ENCODE peak calls at places on chromosomes 12 and 14, in ten cellular contexts. X is IMR-90, U is PC-3, N is GM23338, E is fibroblast of lung, V is H1, C is GM23248, K is mammary epithelial cell, P is MM.1S, J is neural progenitor cell. H is an unnamed sample.
A peak's percentile ranks its signal among the peaks of the same experiment; 100 is the strongest.

GRCh38 chr14:70254476-70254961 is 65.8 kb upstream of the SLC8A3 start:
- DNase-seq in C (peak; percentile 35), X (peak; percentile 1), E (peak; percentile 10), N (peak; percentile 59), V (peak; percentile 72), K (peak; percentile 63), U (peak; percentile 55), J (peak; percentile 70), P (peak; percentile 42), H (peak; percentile 28)

GRCh38 chr12:11797317-11797913 is 147.9 kb downstream of the ETV6 start:
- DNase-seq in K (no peak), C (peak; percentile 38), N (no peak), X (peak; percentile 97), E (peak; percentile 72), V (no peak), P (no peak), U (no peak), J (no peak), H (no peak)

GRCh38 chr12:97982684-97983083 is 520.1 kb downstream of the RMST start:
- DNase-seq in V (no peak), N (no peak), K (no peak), E (no peak), P (no peak), C (no peak), U (no peak), J (no peak), X (no peak), H (no peak)

GRCh38 chr12:46904406-46905240 is 78.8 kb upstream of the SLC38A4 start:
- DNase-seq in C (peak; percentile 56), N (no peak), X (peak; percentile 27), P (no peak), V (no peak), K (no peak), U (no peak), E (no peak), J (no peak), H (no peak)

GRCh38 chr12:77837876-77838291 is 7.2 kb downstream of the NAV3 start:
- DNase-seq in N (no peak), K (no peak), J (no peak), E (no peak), X (no peak), V (no peak), U (no peak), P (peak; percentile 52), C (no peak), H (no peak)

GRCh38 chr14:74140374-74140850 is 55.7 kb downstream of the LIN52 start:
- DNase-seq in V (no peak), X (no peak), K (no peak), E (peak; percentile 53), C (peak; percentile 2), P (no peak), J (peak; percentile 49), U (no peak), N (peak; percentile 29), H (no peak)

GRCh38 chr14:56808314-56809201 is 1.7 kb downstream of the OTX2 start:
- DNase-seq in P (no peak), N (peak; percentile 69), C (no peak), V (peak; percentile 78), E (no peak), U (no peak), J (peak; percentile 57), X (no peak), K (no peak), H (no peak)

GRCh38 chr14:82067221-82067620 is 533.6 kb upstream of the SEL1L start:
- DNase-seq in X (no peak), U (no peak), J (peak; percentile 24), P (no peak), K (no peak), V (no peak), E (no peak), N (no peak), C (no peak), H (no peak)

GRCh38 chr12:40819427-40820108 is 127.3 kb downstream of the CNTN1 start:
- DNase-seq in N (peak; percentile 86), X (no peak), K (no peak), J (peak; percentile 86), C (no peak), P (no peak), E (no peak), U (no peak), V (peak; percentile 73), H (no peak)

GRCh38 chr12:131784909-131785762 is 43.1 kb upstream of the MMP17 start:
- DNase-seq in N (peak; percentile 51), C (peak; percentile 96), P (no peak), U (no peak), V (no peak), E (peak; percentile 6), X (peak; percentile 41), K (no peak), J (no peak), H (no peak)

GRCh38 chr12:6039894-6040601 is 84.4 kb downstream of the VWF start:
- DNase-seq in K (peak; percentile 48), N (peak; percentile 90), J (peak; percentile 87), U (peak; percentile 74), X (peak; percentile 74), E (peak; percentile 79), C (peak; percentile 82), V (peak; percentile 69), P (peak; percentile 64), H (peak; percentile 65)

GRCh38 chr12:88063375-88063774 is 34.2 kb upstream of the C12orf50 start:
- DNase-seq in N (no peak), V (no peak), P (no peak), X (peak; percentile 18), K (peak; percentile 14), U (no peak), E (peak; percentile 26), C (no peak), J (no peak), H (no peak)

GRCh38 chr12:103814436-103814835 is 26.6 kb downstream of the NT5DC3 start:
- DNase-seq in P (no peak), K (no peak), J (no peak), N (no peak), E (no peak), X (no peak), V (no peak), U (no peak), C (no peak), H (no peak)
- H3K4me2 ChIP-seq in P (no peak overlapping the region), K (no peak overlapping the region), J (no peak overlapping the region), N (no peak overlapping the region), E (no peak overlapping the region), X (no peak overlapping the region), V (no peak overlapping the region), U (no peak overlapping the region), C (no peak overlapping the region), H (no peak overlapping the region)

GRCh38 chr12:124562018-124562795 is 5.2 kb downstream of the NCOR2 start:
- DNase-seq in X (no peak), V (no peak), E (no peak), K (no peak), J (no peak), N (no peak), P (no peak), U (no peak), C (no peak), H (no peak)

GRCh38 chr12:124558298-124558697 is 9.1 kb downstream of the NCOR2 start:
- DNase-seq in K (no peak), C (no peak), V (no peak), X (no peak), P (no peak), U (no peak), E (no peak), N (no peak), J (no peak), H (no peak)

GRCh38 chr12:124561231-124561630 is 6.2 kb downstream of the NCOR2 start:
- DNase-seq in N (no peak), E (no peak), V (no peak), X (no peak), U (no peak), P (no peak), C (no peak), J (no peak), K (no peak), H (no peak)

GRCh38 chr12:124559182-124560017 is 8.0 kb downstream of the NCOR2 start:
- DNase-seq in K (no peak), J (no peak), P (no peak), X (no peak), V (no peak), N (no peak), U (no peak), E (no peak), C (no peak), H (peak; percentile 65)

DNA sequence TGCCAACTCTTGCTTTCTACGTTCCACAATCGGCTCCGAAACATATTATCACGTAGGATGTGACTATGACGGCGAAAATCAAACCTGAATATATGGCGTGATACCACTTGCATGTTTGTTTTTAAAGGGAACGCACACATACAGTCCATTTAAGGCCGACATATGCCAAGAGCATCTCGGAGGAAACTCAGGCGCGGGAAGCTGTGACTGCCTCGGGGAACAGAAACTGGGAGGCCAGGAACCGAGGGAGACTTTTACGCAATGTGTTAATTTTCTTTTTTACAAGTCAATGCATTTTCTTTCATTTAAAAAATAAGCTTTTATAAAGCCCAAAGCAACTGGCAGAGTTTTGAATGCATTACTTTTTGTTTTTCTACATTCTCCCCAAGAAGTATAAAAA is 6.9 kb downstream of the NCOR2 start:
- DNase-seq in C (no peak), J (no peak), V (no peak), N (no peak), U (no peak), K (no peak), E (no peak), P (no peak), X (no peak), H (no peak)
- H4K20me1 ChIP-seq in C (peaks cover 15% of the 10 kb centered on the region), J (peaks cover 100% of the 10 kb centered on the region), V (peaks cover 70% of the 10 kb centered on the region), N (peaks cover 68% of the 10 kb centered on the region), U (peaks cover 66% of the 10 kb centered on the region), K (peaks cover 25% of the 10 kb centered on the region), E (peaks cover 4% of the 10 kb centered on the region), P (peaks cover 6% of the 10 kb centered on the region), X (peaks cover 99% of the 10 kb centered on the region), H (peaks cover 92% of the 10 kb centered on the region)

DNA sequence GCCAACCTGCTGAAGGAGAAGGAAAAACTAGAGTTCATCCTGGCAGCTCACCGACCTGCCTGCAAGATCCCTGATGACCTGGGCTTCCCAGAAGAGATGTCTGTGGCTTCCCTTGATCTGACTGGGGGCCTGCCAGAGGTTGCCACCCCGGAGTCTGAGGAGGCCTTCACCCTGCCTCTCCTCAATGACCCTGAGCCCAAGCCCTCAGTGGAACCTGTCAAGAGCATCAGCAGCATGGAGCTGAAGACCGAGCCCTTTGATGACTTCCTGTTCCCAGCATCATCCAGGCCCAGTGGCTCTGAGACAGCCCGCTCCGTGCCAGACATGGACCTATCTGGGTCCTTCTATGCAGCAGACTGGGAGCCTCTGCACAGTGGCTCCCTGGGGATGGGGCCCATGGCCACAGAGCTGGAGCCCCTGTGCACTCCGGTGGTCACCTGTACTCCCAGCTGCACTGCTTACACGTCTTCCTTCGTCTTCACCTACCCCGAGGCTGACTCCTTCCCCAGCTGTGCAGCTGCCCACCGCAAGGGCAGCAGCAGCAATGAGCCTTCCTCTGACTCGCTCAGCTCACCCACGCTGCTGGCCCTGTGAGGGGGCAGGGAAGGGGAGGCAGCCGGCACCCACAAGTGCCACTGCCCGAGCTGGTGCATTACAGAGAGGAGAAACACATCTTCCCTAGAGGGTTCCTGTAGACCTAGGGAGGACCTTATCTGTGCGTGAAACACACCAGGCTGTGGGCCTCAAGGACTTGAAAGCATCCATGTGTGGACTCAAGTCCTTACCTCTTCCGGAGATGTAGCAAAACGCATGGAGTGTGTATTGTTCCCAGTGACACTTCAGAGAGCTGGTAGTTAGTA is 2.4 kb downstream of the FOS start:
- DNase-seq in K (peak; percentile 14), X (peak; percentile 47), J (no peak), N (no peak), V (no peak), C (peak; percentile 50), U (no peak), P (no peak), E (peak; percentile 41), H (no peak)
- H3K4me3 ChIP-seq in K (peak overlapping the region; percentile 96), X (no peak overlapping the region), J (no peak overlapping the region), N (peak overlapping the region; percentile 99), V (peak overlapping the region; percentile 71), C (peak overlapping the region; percentile 92), U (no peak overlapping the region), P (no peak overlapping the region), E (no peak overlapping the region), H (peak overlapping the region; percentile 90)

GRCh38 chr12:104752016-104752415 is 206.1 kb downstream of the SLC41A2 start:
- DNase-seq in N (no peak), K (no peak), X (no peak), J (no peak), V (no peak), U (no peak), C (no peak), E (no peak), P (no peak), H (no peak)
- H3K4me2 ChIP-seq in N (peak overlapping the region; percentile 16), K (no peak overlapping the region), X (no peak overlapping the region), J (no peak overlapping the region), V (no peak overlapping the region), U (no peak overlapping the region), C (no peak overlapping the region), E (no peak overlapping the region), P (no peak overlapping the region), H (no peak overlapping the region)